ENCODE peak calls at places on chromosome 11, in five cellular contexts. P is T-helper 2 cell, L is AG09309, F is amygdala, D is bronchial epithelial cell. E is an unnamed sample.

GRCh38 chr11:111718436-111719325 is 47.5 kb downstream of the PPP2R1B start:
- DNase-seq in P (no peak), L (peak), F (no peak), D (peak), E (peak)

GRCh38 chr11:94722735-94723134 is 45.4 kb upstream of the AMOTL1 start:
- DNase-seq in P (no peak), L (peak), F (no peak), D (no peak), E (no peak)

GRCh38 chr11:108768370-108768769 is 103.5 kb downstream of the DDX10 start:
- DNase-seq in P (no peak), L (peak), F (no peak), D (no peak), E (no peak)

GRCh38 chr11:32090774-32091370 is at the start of gene RCN1:
- DNase-seq in P (peak), L (no peak), F (no peak), D (peak), E (peak)

GRCh38 chr11:123362941-123363340 is 67.1 kb upstream of the GRAMD1B start:
- DNase-seq in P (no peak), L (no peak), F (no peak), D (no peak), E (no peak)

GRCh38 chr11:63813035-63813562 is at the start of gene SPINDOC:
- DNase-seq in P (peak), L (no peak), F (peak), D (peak), E (peak)

GRCh38 chr11:9571766-9572120 is 1.7 kb upstream of the WEE1 start:
- DNase-seq in P (no peak), L (no peak), F (no peak), D (no peak), E (no peak)

GRCh38 chr11:45856044-45856468 is 8.8 kb downstream of the CRY2 start:
- DNase-seq in P (no peak), L (peak), F (no peak), D (no peak), E (peak)

GRCh38 chr11:61610905-61611304 is 30.0 kb upstream of the SYT7 start:
- DNase-seq in P (no peak), L (no peak), F (no peak), D (no peak), E (no peak)

GRCh38 chr11:82270870-82271269 is 462.8 kb downstream of the FAM181B start:
- DNase-seq in P (no peak), L (no peak), F (no peak), D (no peak), E (no peak)

GRCh38 chr11:2088284-2088683 is 50.9 kb downstream of the IGF2 start:
- DNase-seq in P (no peak), L (no peak), F (no peak), D (no peak), E (peak)

GRCh38 chr11:96384156-96384555 is 5.6 kb downstream of the CCDC82 start:
- DNase-seq in P (no peak), L (no peak), F (no peak), D (no peak), E (no peak)

GRCh38 chr11:2369320-2369719 is 7.8 kb upstream of the CD81 start:
- DNase-seq in P (no peak), L (no peak), F (no peak), D (no peak), E (no peak)

GRCh38 chr11:66183581-66184048 is 84.8 kb upstream of the RAB1B start:
- DNase-seq in P (no peak), L (no peak), F (no peak), D (no peak), E (no peak)

GRCh38 chr11:125910450-125910849 is 6.1 kb downstream of the DDX25 start:
- DNase-seq in P (no peak), L (no peak), F (no peak), D (no peak), E (no peak)

GRCh38 chr11:27395556-27396258 is 32.7 kb upstream of the CCDC34 start:
- DNase-seq in P (no peak), L (no peak), F (no peak), D (peak), E (no peak)

GRCh38 chr11:75793966-75794365 is 21.0 kb upstream of the UVRAG start:
- DNase-seq in P (no peak), L (no peak), F (no peak), D (no peak), E (no peak)

GRCh38 chr11:130585545-130585944 is 137.1 kb downstream of the ADAMTS15 start:
- DNase-seq in P (no peak), L (no peak), F (no peak), D (peak), E (no peak)

GRCh38 chr11:15896544-15896943 is 459.8 kb downstream of the SOX6 start:
- DNase-seq in P (no peak), L (no peak), F (no peak), D (no peak), E (no peak)

GRCh38 chr11:27971256-27971655 is 136.7 kb downstream of the KIF18A start:
- DNase-seq in P (no peak), L (no peak), F (no peak), D (no peak), E (no peak)

GRCh38 chr11:35305670-35306382 is 113.5 kb downstream of the SLC1A2 start:
- DNase-seq in P (no peak), L (no peak), F (no peak), D (peak), E (no peak)

GRCh38 chr11:117464778-117465177 is 137.1 kb downstream of the CEP164 start:
- DNase-seq in P (no peak), L (no peak), F (no peak), D (no peak), E (no peak)

GRCh38 chr11:76787911-76788596 is 4.9 kb downstream of the TSKU start:
- DNase-seq in P (no peak), L (no peak), F (no peak), D (peak), E (peak)

GRCh38 chr11:118689852-118690552 is 10.6 kb upstream of the TREH start:
- DNase-seq in P (peak), L (peak), F (peak), D (peak), E (peak)

GRCh38 chr11:33065445-33066178 is 26.2 kb downstream of the TCP11L1 start:
- DNase-seq in P (peak), L (no peak), F (no peak), D (peak), E (peak)

GRCh38 chr11:134515081-134515960 is 103.3 kb upstream of the B3GAT1 start:
- DNase-seq in P (no peak), L (no peak), F (no peak), D (no peak), E (peak)

GRCh38 chr11:103824116-103824515 is 212.3 kb upstream of the DDI1 start:
- DNase-seq in P (no peak), L (no peak), F (no peak), D (no peak), E (no peak)

GRCh38 chr11:44848203-44848962 is 102.3 kb downstream of the TP53I11 start:
- DNase-seq in P (no peak), L (no peak), F (no peak), D (no peak), E (no peak)

GRCh38 chr11:67433536-67434394 is 3.7 kb downstream of the PTPRCAP start:
- DNase-seq in P (no peak), L (no peak), F (no peak), D (no peak), E (no peak)

GRCh38 chr11:125720781-125721180 is 25.3 kb upstream of the PATE1 start:
- DNase-seq in P (no peak), L (no peak), F (no peak), D (no peak), E (no peak)

GRCh38 chr11:35810045-35810444 is 133.8 kb upstream of the LDLRAD3 start:
- DNase-seq in P (no peak), L (no peak), F (no peak), D (no peak), E (no peak)

GRCh38 chr11:125141686-125142535 is 22.6 kb upstream of the PKNOX2 start:
- DNase-seq in P (peak), L (no peak), F (no peak), D (no peak), E (no peak)

GRCh38 chr11:48880021-48880441 is 103.7 kb downstream of the TRIM51G start:
- DNase-seq in P (no peak), L (no peak), F (no peak), D (no peak), E (peak)

GRCh38 chr11:29773656-29774264 is 243.1 kb downstream of the KCNA4 start:
- DNase-seq in P (no peak), L (no peak), F (no peak), D (peak), E (no peak)

GRCh38 chr11:67314218-67314617 is 10.9 kb downstream of the SSH3 start:
- DNase-seq in P (no peak), L (no peak), F (no peak), D (no peak), E (no peak)

GRCh38 chr11:109734602-109735001 is 312.6 kb downstream of the C11orf87 start:
- DNase-seq in P (no peak), L (no peak), F (no peak), D (no peak), E (no peak)

GRCh38 chr11:60868682-60869450 is 1.5 kb downstream of the ZP1 start:
- DNase-seq in P (no peak), L (no peak), F (no peak), D (no peak), E (peak)

E was measured in sigmoid colon.